ENCODE peak calls at places on chromosomes 6 and 20, in six cellular contexts. One of them, this sample, is unnamed.

GRCh38 chr6:125526007-125526720 is 223.3 kb upstream of the HEY2 start:
- DNase-seq in ascending aorta: no peak
- DNase-seq in pancreas: no peak
- DNase-seq in CD4-positive, alpha-beta T cell: no peak
- DNase-seq in PC-9: no peak
- DNase-seq in endodermal cell: no peak
- DNase-seq in this sample: no peak

GRCh38 chr6:123931928-123932327 is 128.3 kb downstream of the NKAIN2 start:
- DNase-seq in pancreas: no peak
- DNase-seq in PC-9: no peak
- DNase-seq in endodermal cell: no peak
- DNase-seq in CD4-positive, alpha-beta T cell: no peak
- DNase-seq in ascending aorta: no peak
- DNase-seq in this sample: no peak

GRCh38 chr6:151440930-151441329 is 11.0 kb downstream of the RMND1 start:
- DNase-seq in CD4-positive, alpha-beta T cell: no peak
- DNase-seq in PC-9: no peak
- DNase-seq in ascending aorta: no peak
- DNase-seq in pancreas: no peak
- DNase-seq in endodermal cell: no peak
- DNase-seq in this sample: no peak

GRCh38 chr6:151807513-151808330 is at the start of gene ESR1:
- DNase-seq in endodermal cell: peak
- DNase-seq in CD4-positive, alpha-beta T cell: no peak
- DNase-seq in PC-9: peak
- DNase-seq in ascending aorta: no peak
- DNase-seq in pancreas: no peak
- DNase-seq in this sample: peak

GRCh38 chr6:110475255-110475654 is 1.2 kb downstream of the SLC22A16 start:
- DNase-seq in ascending aorta: peak
- DNase-seq in pancreas: no peak
- DNase-seq in CD4-positive, alpha-beta T cell: no peak
- DNase-seq in endodermal cell: no peak
- DNase-seq in PC-9: no peak
- DNase-seq in this sample: no peak

GRCh38 chr6:154478691-154479090 is 31.8 kb downstream of the CNKSR3 start:
- DNase-seq in endodermal cell: no peak
- DNase-seq in PC-9: no peak
- DNase-seq in pancreas: no peak
- DNase-seq in ascending aorta: no peak
- DNase-seq in CD4-positive, alpha-beta T cell: no peak
- DNase-seq in this sample: no peak

GRCh38 chr6:142822882-142823578 is 121.9 kb downstream of the HIVEP2 start:
- DNase-seq in PC-9: no peak
- DNase-seq in endodermal cell: peak
- DNase-seq in pancreas: no peak
- DNase-seq in CD4-positive, alpha-beta T cell: no peak
- DNase-seq in ascending aorta: no peak
- DNase-seq in this sample: no peak

GRCh38 chr6:1792989-1793388 is 183.3 kb downstream of the FOXC1 start:
- DNase-seq in PC-9: peak
- DNase-seq in pancreas: no peak
- DNase-seq in CD4-positive, alpha-beta T cell: no peak
- DNase-seq in ascending aorta: no peak
- DNase-seq in endodermal cell: peak
- DNase-seq in this sample: peak

GRCh38 chr6:24355422-24355821 is 2.4 kb downstream of the DCDC2 start:
- DNase-seq in CD4-positive, alpha-beta T cell: no peak
- DNase-seq in pancreas: no peak
- DNase-seq in endodermal cell: no peak
- DNase-seq in PC-9: no peak
- DNase-seq in ascending aorta: no peak
- DNase-seq in this sample: no peak

GRCh38 chr20:59770270-59770669 is 163.2 kb downstream of the SYCP2 start:
- DNase-seq in endodermal cell: peak
- DNase-seq in PC-9: no peak
- DNase-seq in CD4-positive, alpha-beta T cell: no peak
- DNase-seq in ascending aorta: no peak
- DNase-seq in pancreas: no peak
- DNase-seq in this sample: peak

GRCh38 chr6:46606318-46606717 is 46.3 kb downstream of the CYP39A1 start:
- DNase-seq in pancreas: no peak
- DNase-seq in CD4-positive, alpha-beta T cell: no peak
- DNase-seq in ascending aorta: no peak
- DNase-seq in PC-9: no peak
- DNase-seq in endodermal cell: no peak
- DNase-seq in this sample: no peak

GRCh38 chr20:31706607-31707257 is 15.9 kb downstream of the BCL2L1 start:
- DNase-seq in endodermal cell: no peak
- DNase-seq in ascending aorta: no peak
- DNase-seq in pancreas: no peak
- DNase-seq in PC-9: no peak
- DNase-seq in CD4-positive, alpha-beta T cell: no peak
- DNase-seq in this sample: no peak

GRCh38 chr6:149323925-149324324 is 6.4 kb downstream of the TAB2 start:
- DNase-seq in endodermal cell: no peak
- DNase-seq in pancreas: no peak
- DNase-seq in CD4-positive, alpha-beta T cell: no peak
- DNase-seq in PC-9: no peak
- DNase-seq in ascending aorta: no peak
- DNase-seq in this sample: no peak
- H3K27ac ChIP-seq in endodermal cell: no peak
- H3K27ac ChIP-seq in pancreas: no peak
- H3K27ac ChIP-seq in CD4-positive, alpha-beta T cell: no peak
- H3K27ac ChIP-seq in PC-9: no peak
- H3K27ac ChIP-seq in ascending aorta: peak
- H3K27ac ChIP-seq in this sample: no peak

DNA sequence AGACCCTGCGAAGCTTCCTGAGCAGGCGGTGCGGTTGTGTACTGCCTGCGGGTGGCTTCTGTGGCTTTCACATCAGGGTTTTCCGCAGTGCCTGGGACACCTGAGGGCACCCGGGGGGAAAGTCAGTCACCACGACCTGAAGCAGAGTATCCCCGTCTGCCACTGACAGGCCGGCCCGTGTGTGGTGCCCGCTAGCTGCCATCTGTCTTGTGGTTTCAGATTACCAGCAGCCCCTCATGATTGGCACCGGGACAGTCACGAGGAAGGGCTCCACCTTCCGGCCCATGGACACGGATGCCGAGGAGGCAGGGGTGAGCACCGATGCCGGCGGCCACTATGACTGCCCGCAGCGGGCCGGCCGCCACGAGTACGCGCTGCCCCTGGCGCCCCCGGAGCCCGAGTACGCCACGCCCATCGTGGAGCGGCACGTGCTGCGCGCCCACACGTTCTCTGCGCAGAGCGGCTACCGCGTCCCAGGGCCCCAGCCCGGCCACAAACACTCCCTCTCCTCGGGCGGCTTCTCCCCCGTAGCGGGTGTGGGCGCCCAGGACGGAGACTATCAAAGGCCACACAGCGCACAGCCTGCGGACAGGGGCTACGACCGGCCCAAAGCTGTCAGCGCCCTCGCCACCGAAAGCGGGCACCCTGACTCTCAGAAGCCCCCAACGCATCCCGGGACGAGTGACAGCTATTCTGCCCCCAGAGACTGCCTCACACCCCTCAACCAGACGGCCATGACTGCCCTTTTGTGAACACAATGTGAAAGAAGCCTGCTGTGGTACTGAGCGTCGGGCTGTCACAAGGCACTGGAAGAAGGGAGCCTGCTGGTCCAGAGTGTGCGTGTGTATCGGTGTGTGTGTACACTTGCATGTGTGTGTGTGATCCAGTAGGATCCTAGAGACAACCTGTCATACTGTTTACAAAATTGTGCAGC is 54.4 kb downstream of the GOPC start:
- DNase-seq in endodermal cell: peak
- DNase-seq in pancreas: peak
- DNase-seq in CD4-positive, alpha-beta T cell: peak
- DNase-seq in PC-9: no peak
- DNase-seq in ascending aorta: peak
- DNase-seq in this sample: no peak
- TF ChIP-seq CTCF in endodermal cell: no peak
- TF ChIP-seq CTCF in pancreas: no peak
- TF ChIP-seq CTCF in CD4-positive, alpha-beta T cell: no peak
- TF ChIP-seq CTCF in PC-9: no peak
- TF ChIP-seq CTCF in ascending aorta: peak
- TF ChIP-seq CTCF in this sample: no peak

GRCh38 chr6:131061771-131062160 is 1.3 kb downstream of the EPB41L2 start:
- DNase-seq in pancreas: no peak
- DNase-seq in CD4-positive, alpha-beta T cell: no peak
- DNase-seq in PC-9: no peak
- DNase-seq in ascending aorta: no peak
- DNase-seq in endodermal cell: no peak
- DNase-seq in this sample: no peak

GRCh38 chr6:131063764-131064272 is 773 bp upstream of the EPB41L2 start:
- DNase-seq in endodermal cell: no peak
- DNase-seq in pancreas: peak
- DNase-seq in ascending aorta: no peak
- DNase-seq in PC-9: no peak
- DNase-seq in CD4-positive, alpha-beta T cell: no peak
- DNase-seq in this sample: no peak

GRCh38 chr6:131061041-131061770 is 1.8 kb downstream of the EPB41L2 start:
- DNase-seq in PC-9: no peak
- DNase-seq in pancreas: no peak
- DNase-seq in ascending aorta: no peak
- DNase-seq in CD4-positive, alpha-beta T cell: no peak
- DNase-seq in endodermal cell: peak
- DNase-seq in this sample: no peak

GRCh38 chr6:131063028-131063763 is at the start of gene EPB41L2:
- DNase-seq in CD4-positive, alpha-beta T cell: peak
- DNase-seq in PC-9: peak
- DNase-seq in endodermal cell: peak
- DNase-seq in pancreas: peak
- DNase-seq in ascending aorta: peak
- DNase-seq in this sample: peak

DNA sequence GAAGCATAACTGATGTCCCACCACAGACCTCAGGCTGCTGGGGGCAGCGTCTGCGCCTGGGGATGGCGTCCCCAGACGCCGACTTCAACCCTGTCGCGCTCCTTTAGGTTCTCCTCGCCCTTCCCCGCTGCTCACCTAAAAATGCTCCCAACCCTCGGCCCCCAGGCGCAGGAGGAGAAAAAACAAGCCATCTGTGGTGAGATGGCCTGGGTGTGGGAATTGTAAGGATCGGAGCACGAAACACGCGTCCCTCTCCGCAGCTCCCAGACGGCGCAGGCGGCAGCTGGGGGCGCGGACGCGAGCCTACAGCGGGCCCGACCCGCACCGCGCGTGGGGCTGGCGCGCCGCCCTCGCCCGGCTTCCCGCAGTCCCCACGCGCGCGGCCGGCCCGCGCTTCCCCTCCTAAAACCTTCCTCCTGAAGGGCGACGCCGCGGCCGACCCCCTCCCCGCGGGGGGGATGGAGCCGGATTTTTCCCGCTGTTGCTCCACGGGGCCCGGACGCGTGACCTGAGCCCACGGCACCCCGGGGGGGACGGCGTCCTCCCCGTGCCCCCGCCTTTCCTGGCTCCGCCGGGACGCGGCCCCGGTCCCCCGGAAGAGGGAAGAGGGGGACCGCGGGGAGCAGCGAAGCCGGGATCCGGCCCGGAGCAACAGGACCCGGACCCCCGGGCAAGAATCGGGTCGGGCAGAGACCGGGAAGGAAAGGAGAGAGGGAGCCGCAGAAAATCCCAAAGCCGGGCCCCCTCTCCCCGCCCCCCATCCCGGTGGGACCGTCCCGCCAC is 609 bp downstream of the EPB41L2 start:
- DNase-seq in ascending aorta: peak
- DNase-seq in CD4-positive, alpha-beta T cell: no peak
- DNase-seq in pancreas: peak
- DNase-seq in PC-9: peak
- DNase-seq in endodermal cell: peak
- DNase-seq in this sample: peak
- H3K27ac ChIP-seq in ascending aorta: peak
- H3K27ac ChIP-seq in CD4-positive, alpha-beta T cell: no peak
- H3K27ac ChIP-seq in pancreas: peak
- H3K27ac ChIP-seq in PC-9: no peak
- H3K27ac ChIP-seq in endodermal cell: peak
- H3K27ac ChIP-seq in this sample: peak

GRCh38 chr20:57397004-57397692 is 6.0 kb downstream of the RBM38 start:
- DNase-seq in ascending aorta: no peak
- DNase-seq in CD4-positive, alpha-beta T cell: no peak
- DNase-seq in PC-9: no peak
- DNase-seq in endodermal cell: no peak
- DNase-seq in pancreas: no peak
- DNase-seq in this sample: no peak
- TF ChIP-seq CTCF in ascending aorta: no peak
- TF ChIP-seq CTCF in CD4-positive, alpha-beta T cell: no peak
- TF ChIP-seq CTCF in PC-9: no peak
- TF ChIP-seq CTCF in endodermal cell: no peak
- TF ChIP-seq CTCF in pancreas: no peak
- TF ChIP-seq CTCF in this sample: no peak

GRCh38 chr20:5153612-5154542 is 27.1 kb downstream of the CDS2 start:
- DNase-seq in endodermal cell: no peak
- DNase-seq in PC-9: peak
- DNase-seq in CD4-positive, alpha-beta T cell: no peak
- DNase-seq in pancreas: no peak
- DNase-seq in ascending aorta: no peak
- DNase-seq in this sample: peak
- H3K27ac ChIP-seq in endodermal cell: no peak
- H3K27ac ChIP-seq in PC-9: peak
- H3K27ac ChIP-seq in CD4-positive, alpha-beta T cell: no peak
- H3K27ac ChIP-seq in pancreas: no peak
- H3K27ac ChIP-seq in ascending aorta: no peak
- H3K27ac ChIP-seq in this sample: no peak

GRCh38 chr20:51108638-51109363 is 85.9 kb upstream of the KCNG1 start:
- DNase-seq in PC-9: no peak
- DNase-seq in pancreas: no peak
- DNase-seq in endodermal cell: no peak
- DNase-seq in ascending aorta: no peak
- DNase-seq in CD4-positive, alpha-beta T cell: no peak
- DNase-seq in this sample: no peak
- TF ChIP-seq CTCF in PC-9: no peak
- TF ChIP-seq CTCF in pancreas: no peak
- TF ChIP-seq CTCF in endodermal cell: no peak
- TF ChIP-seq CTCF in ascending aorta: no peak
- TF ChIP-seq CTCF in CD4-positive, alpha-beta T cell: no peak
- TF ChIP-seq CTCF in this sample: no peak

This sample was measured in RWPE1.